ENCODE peak calls at places on chromosomes 1 and 21, in four cellular contexts. S, A, W and F are unnamed samples.

GRCh38 chr1:226960944-226961765 is 21.1 kb downstream of the COQ8A start:
- DNase-seq in W (no peak), A (no peak), S (no peak), F (no peak)

GRCh38 chr21:28396421-28396820 is 596.3 kb downstream of the LTN1 start:
- DNase-seq in A (no peak), W (no peak), S (no peak), F (no peak)

GRCh38 chr1:228093050-228093906 is 9.8 kb downstream of the C1orf35 start:
- DNase-seq in W (no peak), A (peak), S (no peak), F (no peak)

GRCh38 chr21:34836103-34836932 is 167.5 kb downstream of the CLIC6 start:
- DNase-seq in W (no peak), S (peak), A (peak), F (peak)

GRCh38 chr21:38911523-38912354 is 106.0 kb downstream of the ETS2 start:
- DNase-seq in W (no peak), A (no peak), S (no peak), F (no peak)

GRCh38 chr1:78831731-78832360 is 174.7 kb downstream of the ADGRL4 start:
- DNase-seq in S (no peak), W (no peak), A (no peak), F (no peak)

GRCh38 chr1:201214886-201215285 is 24.3 kb downstream of the IGFN1 start:
- DNase-seq in S (no peak), A (peak), W (no peak), F (no peak)

GRCh38 chr1:41640756-41641482 is 156.4 kb upstream of the EDN2 start:
- DNase-seq in S (no peak), W (no peak), A (peak), F (no peak)

GRCh38 chr1:203091761-203092330 is 6.0 kb upstream of the MYOG start:
- DNase-seq in W (no peak), S (no peak), A (no peak), F (no peak)

GRCh38 chr1:199073166-199073565 is 434.3 kb downstream of the PTPRC start:
- DNase-seq in A (no peak), W (no peak), S (no peak), F (no peak)

GRCh38 chr1:18722270-18722669 is 91.6 kb downstream of the PAX7 start:
- DNase-seq in A (peak), S (no peak), W (no peak), F (no peak)

GRCh38 chr1:44534771-44535170 is 129.7 kb downstream of the RNF220 start:
- DNase-seq in S (no peak), A (no peak), W (no peak), F (no peak)

GRCh38 chr1:86687595-86687994 is 16.8 kb upstream of the SH3GLB1 start:
- DNase-seq in S (no peak), W (no peak), A (no peak), F (no peak)

GRCh38 chr1:228336308-228337030 is 70.2 kb downstream of the TRIM11 start:
- DNase-seq in A (no peak), S (peak), W (peak), F (peak)

GRCh38 chr1:207362962-207363858 is 41.7 kb downstream of the CD55 start:
- DNase-seq in A (no peak), S (no peak), W (no peak), F (no peak)

GRCh38 chr1:206456577-206457375 is 13.5 kb upstream of the IKBKE start:
- DNase-seq in A (no peak), S (no peak), W (no peak), F (peak)

GRCh38 chr1:92599184-92599583 is 112.5 kb upstream of the GFI1 start:
- DNase-seq in S (no peak), W (no peak), A (no peak), F (no peak)

GRCh38 chr1:221839794-221840395 is 98.0 kb upstream of the DUSP10 start:
- DNase-seq in W (peak), S (peak), A (no peak), F (peak)

GRCh38 chr1:94787676-94788075 is 32.5 kb upstream of the SLC44A3 start:
- DNase-seq in W (no peak), S (no peak), A (no peak), F (no peak)

GRCh38 chr1:74652711-74653131 is 20.9 kb downstream of the ERICH3 start:
- DNase-seq in S (no peak), W (no peak), A (no peak), F (no peak)

GRCh38 chr1:99266731-99267130 is 2.4 kb downstream of the PLPPR4 start:
- DNase-seq in W (no peak), S (no peak), A (no peak), F (no peak)

GRCh38 chr1:22503721-22504410 is 52.2 kb downstream of the ZBTB40 start:
- DNase-seq in A (no peak), W (no peak), S (no peak), F (no peak)

GRCh38 chr1:168454211-168454815 is 89.5 kb downstream of the XCL2 start:
- DNase-seq in A (no peak), W (no peak), S (no peak), F (no peak)

GRCh38 chr1:29709711-29710169 is 473.4 kb downstream of the PTPRU start:
- DNase-seq in S (no peak), W (no peak), A (no peak), F (no peak)

GRCh38 chr21:36323032-36323431 is 3.0 kb downstream of the MORC3 start:
- DNase-seq in S (no peak), A (no peak), W (no peak), F (no peak)

GRCh38 chr1:56631901-56632300 is 13.2 kb upstream of the PRKAA2 start:
- DNase-seq in W (no peak), S (no peak), A (no peak), F (no peak)

GRCh38 chr1:211912844-211913432 is 82.4 kb upstream of the LPGAT1 start:
- DNase-seq in A (no peak), S (no peak), W (no peak), F (no peak)

GRCh38 chr1:214623430-214623829 is 20.4 kb downstream of the CENPF start:
- DNase-seq in W (no peak), S (no peak), A (no peak), F (no peak)

GRCh38 chr1:7224644-7225043 is 439.4 kb downstream of the CAMTA1 start:
- DNase-seq in S (peak), A (peak), W (peak), F (no peak)

GRCh38 chr1:109131059-109131458 is 17.1 kb downstream of the ELAPOR1 start:
- DNase-seq in S (no peak), W (no peak), A (no peak), F (no peak)

GRCh38 chr1:112363636-112364035 is 32.4 kb upstream of the CTTNBP2NL start:
- DNase-seq in S (no peak), W (no peak), A (no peak), F (no peak)

GRCh38 chr1:238649200-238649599 is 737.2 kb upstream of the CHRM3 start:
- DNase-seq in A (no peak), W (no peak), S (no peak), F (no peak)

GRCh38 chr1:67149179-67149770 is 14.5 kb upstream of the C1orf141 start:
- DNase-seq in S (peak), A (peak), W (peak), F (peak)

GRCh38 chr1:206684478-206685255 is at the start of gene MAPKAPK2:
- DNase-seq in W (peak), S (peak), A (peak), F (peak)

DNA sequence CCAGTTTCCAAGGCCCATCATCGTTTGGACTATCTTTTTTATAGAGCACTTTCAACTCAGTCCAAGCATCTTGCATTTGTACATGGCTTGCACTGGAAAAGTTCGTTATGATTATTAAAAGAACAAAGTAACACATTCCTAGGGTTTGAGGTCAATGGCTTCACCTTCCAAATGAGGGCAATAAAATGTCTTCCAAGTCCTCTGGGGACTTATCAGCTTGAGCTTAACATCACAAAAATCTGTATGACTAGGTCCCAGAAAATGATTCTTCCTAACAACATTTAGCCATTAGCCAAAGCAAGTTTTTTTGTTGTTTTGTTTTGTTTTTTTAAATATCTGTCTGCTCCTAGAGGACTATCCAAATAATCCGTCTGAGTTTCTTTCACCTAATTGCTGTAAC is 610.8 kb downstream of the LMO4 start:
- DNase-seq in S (no peak), W (no peak), A (no peak), F (no peak)
- H3K27ac ChIP-seq in S (no peak), W (no peak), A (no peak), F (peak)

DNA sequence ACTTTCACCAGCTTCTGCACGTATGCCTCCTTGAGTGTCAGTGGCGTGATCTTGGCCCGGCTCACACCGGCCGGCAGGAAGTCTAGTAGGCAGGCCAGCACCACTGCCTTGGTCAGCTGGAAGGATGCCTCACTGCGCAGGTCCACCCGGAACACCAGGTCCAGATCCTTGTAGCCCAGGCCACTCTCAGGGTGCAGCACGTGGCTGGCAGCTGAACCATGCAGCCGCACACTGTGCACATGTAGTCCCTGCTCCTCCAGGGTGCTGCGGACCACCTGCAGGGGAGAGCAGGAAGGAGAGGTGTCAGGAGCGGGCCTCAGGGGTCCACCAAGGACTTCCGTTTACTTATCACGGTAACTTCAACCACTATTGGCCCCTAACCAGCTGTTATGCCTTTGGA is 6.0 kb downstream of the TENT5B start:
- DNase-seq in S (no peak), W (no peak), A (peak), F (no peak)
- H3K4me3 ChIP-seq in S (no peak), W (no peak), A (no peak), F (no peak)

DNA sequence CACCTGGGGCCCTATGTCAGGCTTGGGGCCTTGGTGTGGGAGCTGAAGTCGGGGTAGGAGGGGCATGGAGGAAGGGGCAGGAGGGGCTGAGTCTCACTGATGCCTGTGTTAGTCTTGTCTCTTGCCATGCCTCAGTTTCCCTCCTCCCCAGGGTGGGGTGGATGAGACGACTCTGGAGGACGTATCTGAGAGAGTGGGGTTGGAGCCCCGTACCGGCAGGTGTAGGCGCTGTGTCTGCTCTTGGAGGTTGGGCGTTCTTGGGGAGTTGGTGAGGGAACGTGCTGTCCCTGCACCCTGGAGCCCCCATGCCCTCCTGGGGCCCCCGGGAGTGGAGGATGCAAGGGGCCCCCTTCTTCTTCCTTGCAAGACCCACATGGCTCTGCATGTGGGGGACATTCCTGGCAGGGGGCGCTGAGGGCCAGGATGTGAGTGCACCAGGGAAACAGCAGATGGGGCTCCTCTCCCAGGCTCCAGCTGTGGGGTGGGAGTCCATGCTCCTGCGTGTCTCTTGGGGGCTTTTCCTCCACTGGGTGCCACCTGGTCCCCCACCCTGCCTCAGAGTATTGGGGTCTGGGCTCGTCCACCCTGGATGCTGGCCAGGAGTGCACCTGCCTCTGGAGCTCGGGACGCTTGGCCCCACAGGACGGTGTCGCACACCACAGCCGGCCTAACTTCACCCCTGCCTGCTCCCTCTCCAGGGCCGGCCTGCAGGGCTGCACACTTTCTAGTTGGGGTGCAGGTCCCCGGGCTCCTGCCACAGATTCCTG is 1.4 kb upstream of the TNFRSF14 start:
- DNase-seq in A (peak), W (no peak), S (no peak), F (no peak)
- TF ChIP-seq CTCF in A (peak), W (peak), S (no peak), F (no peak)

DNA sequence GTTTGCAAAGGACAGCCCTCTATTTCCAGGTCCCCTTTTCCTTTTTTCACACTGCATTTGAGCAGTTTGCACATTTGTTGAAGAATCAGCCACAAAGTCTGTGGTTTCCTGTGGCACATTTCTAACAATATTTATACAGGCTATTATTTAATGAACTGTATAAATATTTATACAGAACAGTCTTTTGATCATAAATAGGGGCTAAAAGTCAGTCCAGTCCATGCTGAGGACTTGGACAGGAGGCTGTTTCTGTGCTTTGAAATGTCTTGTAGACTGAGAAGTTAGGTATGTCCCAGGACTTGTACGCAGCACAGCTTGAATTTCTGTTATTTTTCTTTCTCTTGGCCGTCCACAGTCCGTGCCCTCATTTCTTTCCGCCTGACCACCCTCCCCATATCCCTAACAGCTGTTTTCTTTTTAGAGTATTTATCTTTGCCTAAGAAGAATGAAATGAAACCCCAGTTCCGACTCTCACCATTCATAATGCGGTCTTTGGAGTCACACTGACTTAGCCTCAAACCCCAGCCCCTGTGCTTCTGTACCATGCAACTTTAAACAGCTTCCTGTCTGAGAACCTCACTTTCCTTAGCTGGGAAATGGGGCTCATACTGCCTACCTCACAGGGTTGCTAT is 19.7 kb downstream of the FGGY start:
- DNase-seq in S (no peak), A (no peak), W (no peak), F (no peak)
- H3K27ac ChIP-seq in S (no peak), A (no peak), W (peak), F (peak)

GRCh38 chr1:998905-999796 is 746 bp downstream of the HES4 start:
- DNase-seq in A (peak), W (peak), S (no peak), F (no peak)

GRCh38 chr1:1000357-1001056 is 610 bp upstream of the HES4 start:
- DNase-seq in W (peak), A (peak), S (peak), F (peak)

GRCh38 chr1:999797-1000356 is at the start of gene HES4:
- DNase-seq in S (peak), A (peak), W (peak), F (peak)

GRCh38 chr1:1001631-1002300 is 1.9 kb upstream of the HES4 start:
- DNase-seq in A (peak), W (peak), S (peak), F (peak)

DNA sequence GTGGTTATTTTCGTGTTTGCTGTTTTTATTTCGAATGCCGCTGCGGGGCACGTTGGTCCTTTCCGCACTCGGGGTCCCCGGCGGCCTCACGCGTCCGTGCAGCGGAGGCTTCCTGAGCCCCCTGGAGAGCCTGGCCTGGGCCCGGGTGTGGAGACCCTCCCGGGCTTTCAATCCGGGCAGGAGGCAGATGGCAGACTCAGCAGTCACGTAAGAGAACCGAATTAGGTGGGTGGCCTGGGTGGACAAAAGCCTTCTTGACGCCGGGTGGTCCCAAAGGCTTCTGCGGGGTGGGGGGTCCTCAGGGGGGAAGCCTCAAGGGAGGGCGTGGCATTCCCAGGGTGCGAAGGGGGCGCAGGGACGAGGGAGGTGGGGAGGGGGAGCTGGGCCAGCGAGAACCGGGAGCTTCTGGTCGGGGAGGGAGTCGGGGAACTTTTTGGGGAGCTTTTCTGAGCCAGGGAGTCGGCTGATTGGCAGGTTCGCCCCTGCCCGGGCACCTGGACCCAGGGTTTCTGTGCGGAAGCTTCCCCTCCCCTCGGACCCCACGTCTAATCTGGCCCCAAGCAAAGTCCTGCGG is 1.2 kb upstream of the HES4 start:
- DNase-seq in S (no peak), W (peak), A (peak), F (no peak)
- H3K4me3 ChIP-seq in S (no peak), W (peak), A (peak), F (peak)

GRCh38 chr1:89524369-89525168 is at the start of gene LRRC8B:
- DNase-seq in W (peak), A (peak), S (peak), F (peak)

GRCh38 chr1:89518116-89518780 is 6.4 kb upstream of the LRRC8B start:
- DNase-seq in A (no peak), W (no peak), S (no peak), F (no peak)

GRCh38 chr1:89516055-89516454 is 8.6 kb upstream of the LRRC8B start:
- DNase-seq in S (no peak), A (peak), W (no peak), F (no peak)

GRCh38 chr1:89523597-89524368 is 846 bp upstream of the LRRC8B start:
- DNase-seq in A (peak), W (no peak), S (peak), F (no peak)

GRCh38 chr1:89519779-89520358 is 4.8 kb upstream of the LRRC8B start:
- DNase-seq in W (no peak), A (peak), S (no peak), F (no peak)
- TF ChIP-seq CTCF in W (peak), A (peak), S (peak), F (peak)

DNA sequence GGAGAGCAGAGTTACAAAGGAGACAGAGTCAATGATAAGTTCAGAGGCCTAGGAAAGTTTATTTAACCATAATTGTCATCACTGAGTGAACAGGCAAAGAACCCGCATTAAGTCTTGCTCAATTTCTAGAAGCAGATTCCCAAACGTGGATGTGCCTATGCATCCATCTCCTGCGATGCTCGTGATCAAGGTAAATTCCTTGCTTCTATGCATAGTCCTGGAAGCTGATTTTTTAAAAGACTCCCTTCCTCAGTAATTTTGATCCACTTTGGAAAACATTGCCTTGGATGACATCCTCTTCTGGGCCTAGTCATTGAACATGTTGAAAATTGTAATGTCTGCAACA is 116.4 kb downstream of the TNFSF18 start:
- DNase-seq in S (no peak), W (no peak), A (no peak), F (no peak)
- H3K27ac ChIP-seq in S (peak), W (peak), A (no peak), F (peak)

DNA sequence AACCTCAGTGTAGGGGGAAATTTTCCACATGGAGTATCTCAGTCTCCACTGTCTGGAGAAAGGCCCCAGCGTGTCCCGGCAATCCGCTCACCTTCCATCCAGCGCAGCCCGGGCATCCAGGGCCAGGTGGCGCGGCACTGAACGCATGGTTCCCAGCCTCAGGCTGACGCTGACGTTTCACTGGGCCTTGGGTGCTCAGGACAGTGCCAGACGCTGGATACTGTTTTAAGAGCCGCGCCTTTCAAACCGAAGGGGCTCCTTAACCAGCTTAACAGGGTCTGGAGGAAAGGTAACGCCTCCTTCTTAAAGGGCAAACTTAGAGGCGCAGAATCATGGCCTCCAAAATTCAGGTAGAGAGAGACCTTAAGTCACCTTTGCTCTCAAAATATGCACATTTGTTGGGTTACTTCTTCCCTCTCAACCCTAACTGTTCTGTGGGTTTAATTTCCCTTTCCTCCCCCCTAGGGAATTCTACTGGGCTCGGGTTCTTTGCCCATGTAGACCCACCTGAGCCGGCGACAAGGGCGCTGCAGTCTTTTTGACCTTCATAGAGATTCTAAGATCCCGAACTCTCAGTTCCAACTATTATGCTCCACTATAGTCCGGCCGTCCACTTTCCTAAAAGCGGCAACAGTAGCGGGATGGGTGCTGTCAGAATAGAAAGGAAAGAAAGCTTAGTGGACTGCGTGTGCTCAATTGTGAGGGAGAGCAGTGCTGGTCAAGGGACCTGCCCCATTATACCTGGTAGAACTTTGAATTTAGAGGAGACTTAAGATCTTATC is 3.5 kb upstream of the LHX9 start:
- DNase-seq in S (no peak), A (peak), W (no peak), F (no peak)
- H3K4me3 ChIP-seq in S (no peak), A (peak), W (no peak), F (no peak)